ENCODE peak calls at places on chromosomes 13 and 19, in five cellular contexts. O is T-cell; W is HAP-1; T is stimulated activated CD4-positive, alpha-beta T cell treated with anti-CD3 and anti-CD28 coated beads, Interleukin-4, amount 100 ng/mL, for 4 hours; C is AG08396. J is an unnamed sample.

GRCh38 chr13:67258482-67258881 is 28.3 kb upstream of the PCDH9 start:
- DNase-seq in C (no peak), T (no peak), W (peak), O (no peak), J (no peak)

GRCh38 chr13:109655206-109655600 is 131.2 kb downstream of the IRS2 start:
- DNase-seq in W (no peak), T (no peak), C (no peak), O (no peak), J (no peak)

GRCh38 chr13:49499889-49500660 is 4.3 kb downstream of the PHF11 start:
- DNase-seq in T (no peak), C (peak), O (no peak), W (no peak), J (no peak)

GRCh38 chr13:45521292-45521691 is 56.6 kb downstream of the COG3 start:
- DNase-seq in O (no peak), W (no peak), T (no peak), C (no peak), J (no peak)

GRCh38 chr13:46405457-46405856 is 18.4 kb upstream of the RUBCNL start:
- DNase-seq in O (no peak), T (no peak), W (no peak), C (no peak), J (no peak)

GRCh38 chr19:13689050-13689449 is 75.3 kb upstream of the MRI1 start:
- DNase-seq in C (peak), O (no peak), W (peak), T (no peak), J (no peak)

GRCh38 chr13:114118763-114119123 is 13.7 kb downstream of the RASA3 start:
- DNase-seq in O (no peak), W (no peak), C (peak), T (no peak), J (no peak)

GRCh38 chr13:29573190-29573589 is 22.3 kb downstream of the SLC7A1 start:
- DNase-seq in T (no peak), O (no peak), W (no peak), C (peak), J (no peak)

GRCh38 chr13:35865341-35866240 is 265.6 kb downstream of the DCLK1 start:
- DNase-seq in C (no peak), O (no peak), T (no peak), W (no peak), J (no peak)

GRCh38 chr13:76832258-76832988 is 53.8 kb downstream of the KCTD12 start:
- DNase-seq in O (no peak), W (no peak), T (no peak), C (no peak), J (no peak)

GRCh38 chr13:52726258-52726657 is 13.4 kb downstream of the CNMD start:
- DNase-seq in O (no peak), W (no peak), C (no peak), T (no peak), J (no peak)

GRCh38 chr19:55304279-55304978 is 20.6 kb downstream of the BRSK1 start:
- DNase-seq in O (no peak), W (peak), C (peak), T (no peak), J (no peak)

GRCh38 chr19:15282311-15282705 is 50.0 kb downstream of the BRD4 start:
- DNase-seq in C (no peak), O (no peak), T (no peak), W (no peak), J (no peak)

GRCh38 chr19:48812094-48812929 is 1.5 kb upstream of the BCAT2 start:
- DNase-seq in T (peak), C (peak), O (peak), W (peak), J (peak)

GRCh38 chr13:26686285-26686684 is 74.3 kb downstream of the GPR12 start:
- DNase-seq in W (no peak), C (no peak), O (no peak), T (no peak), J (no peak)

GRCh38 chr13:95485518-95486144 is 66.9 kb upstream of the CLDN10 start:
- DNase-seq in C (no peak), O (no peak), W (no peak), T (no peak), J (no peak)

GRCh38 chr13:30872195-30872594 is 33.9 kb upstream of the MEDAG start:
- DNase-seq in W (no peak), C (no peak), T (no peak), O (no peak), J (no peak)

GRCh38 chr13:100809856-100810255 is 135.3 kb upstream of the TMTC4 start:
- DNase-seq in C (no peak), T (no peak), W (no peak), O (no peak), J (no peak)